ENCODE peak calls at places on chromosome 7, in eight cellular contexts. G is ascending aorta, K is lower leg skin, I is pancreas, T is astrocyte of the spinal cord, D is fibroblast of lung, V is HCT116, F is GM12865. P is an unnamed sample.

GRCh38 chr7:71630521-71630920 is 498.6 kb downstream of the GALNT17 start:
- DNase-seq in K (no peak), T (no peak), I (no peak), D (no peak), F (no peak), V (no peak), G (no peak), P (no peak)

GRCh38 chr7:27145167-27145883 is 1.8 kb upstream of the HOXA5 start:
- DNase-seq in G (no peak), T (no peak), D (no peak), K (peak), V (no peak), I (no peak), F (no peak), P (no peak)

GRCh38 chr7:107581387-107582013 is 1.5 kb downstream of the BCAP29 start:
- DNase-seq in F (no peak), V (no peak), G (no peak), T (peak), D (peak), K (no peak), I (no peak), P (peak)

GRCh38 chr7:154781369-154782303 is 221.3 kb downstream of the PAXIP1 start:
- DNase-seq in I (no peak), G (no peak), K (no peak), D (no peak), T (no peak), F (no peak), V (no peak), P (no peak)

GRCh38 chr7:50092579-50093411 is at the start of gene ZPBP:
- DNase-seq in I (peak), V (peak), G (no peak), F (peak), K (no peak), T (peak), D (peak), P (peak)

GRCh38 chr7:2978403-2978802 is 65.3 kb downstream of the CARD11 start:
- DNase-seq in T (no peak), G (no peak), D (no peak), I (peak), F (peak), V (no peak), K (no peak), P (no peak)

GRCh38 chr7:125218076-125218475 is 288.5 kb upstream of the POT1 start:
- DNase-seq in I (no peak), F (no peak), G (no peak), V (no peak), D (no peak), T (no peak), K (no peak), P (no peak)

GRCh38 chr7:129213828-129214227 is 11.0 kb upstream of the AHCYL2 start:
- DNase-seq in D (no peak), K (peak), V (no peak), I (no peak), F (peak), T (no peak), G (no peak), P (no peak)

GRCh38 chr7:18400281-18400680 is 95.3 kb upstream of the HDAC9 start:
- DNase-seq in G (no peak), T (no peak), I (no peak), K (no peak), V (no peak), D (peak), F (no peak), P (peak)

GRCh38 chr7:6385110-6385792 is 62.5 kb downstream of the DAGLB start:
- DNase-seq in G (no peak), I (no peak), K (no peak), V (peak), T (peak), D (peak), F (no peak), P (peak)

GRCh38 chr7:46205478-46205877 is 284.4 kb upstream of the IGFBP3 start:
- DNase-seq in F (no peak), V (no peak), G (no peak), I (no peak), T (no peak), D (no peak), K (no peak), P (no peak)

GRCh38 chr7:157508477-157508881 is 171.7 kb downstream of the DNAJB6 start:
- DNase-seq in G (no peak), K (peak), T (no peak), F (no peak), D (no peak), I (no peak), V (no peak), P (no peak)

GRCh38 chr7:35747611-35748010 is 52.7 kb upstream of the HERPUD2 start:
- DNase-seq in G (no peak), F (no peak), K (no peak), V (no peak), T (no peak), D (no peak), I (no peak), P (no peak)

GRCh38 chr7:43781726-43782607 is 23.5 kb downstream of the BLVRA start:
- DNase-seq in V (no peak), D (peak), T (no peak), G (no peak), K (peak), F (no peak), I (no peak), P (peak)

DNA sequence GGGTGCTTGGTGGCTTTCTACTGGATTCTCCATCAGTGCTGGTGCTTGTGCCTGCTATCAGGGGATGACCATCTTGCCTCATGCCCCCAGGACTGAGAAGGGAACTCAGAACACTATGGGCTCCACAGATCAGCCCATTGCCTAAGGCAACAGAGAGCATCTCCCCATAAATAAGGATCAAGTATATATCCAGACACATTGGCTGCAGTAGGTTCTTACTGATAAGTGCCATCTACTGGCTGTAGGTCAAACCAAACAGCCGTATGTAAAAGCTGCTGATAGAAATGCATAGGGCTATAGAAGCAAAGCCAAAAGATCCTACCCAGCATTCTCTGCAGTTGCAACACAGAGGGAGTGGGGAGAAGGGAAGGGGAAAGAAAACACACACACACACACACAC is 153.7 kb downstream of the CDK14 start:
- DNase-seq in V (no peak), T (no peak), G (no peak), F (peak), I (no peak), K (no peak), D (peak), P (peak)
- TF ChIP-seq CTCF in V (no peak), T (peak), G (no peak), F (peak), I (no peak), K (no peak), D (no peak), P (peak)

DNA sequence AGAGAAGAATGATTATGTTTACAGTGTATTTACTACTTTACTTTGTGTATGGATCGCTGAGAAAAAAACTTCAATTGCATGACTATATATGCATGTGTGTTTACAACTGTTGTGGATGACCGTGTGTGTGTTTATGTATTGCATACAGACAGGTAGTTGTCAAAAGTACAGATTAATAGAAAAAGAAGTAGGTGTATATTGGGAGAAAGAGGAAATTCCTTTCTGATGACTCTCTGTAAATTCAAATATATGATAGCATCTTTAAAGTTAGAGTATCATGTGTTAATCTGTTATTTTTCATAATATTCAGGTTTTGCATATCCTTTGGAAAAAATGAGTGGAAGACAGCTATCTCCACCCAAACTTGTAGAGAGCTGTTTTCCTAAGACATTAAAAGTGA is 160.4 kb upstream of the AGR3 start:
- DNase-seq in G (no peak), V (no peak), K (no peak), T (no peak), F (no peak), I (no peak), D (no peak), P (no peak)
- H3K4me3 ChIP-seq in G (no peak), V (no peak), K (no peak), T (no peak), F (no peak), I (no peak), D (no peak), P (no peak)

GRCh38 chr7:84985073-84985784 is 201.6 kb downstream of the SEMA3D start:
- DNase-seq in V (no peak), F (no peak), T (no peak), G (no peak), I (no peak), K (no peak), D (peak), P (peak)
- TF ChIP-seq CTCF in V (no peak), F (no peak), T (peak), G (peak), I (no peak), K (no peak), D (no peak), P (no peak)

GRCh38 chr7:44984478-44984758 is 5.6 kb upstream of the MYO1G start:
- DNase-seq in F (no peak), G (no peak), V (no peak), K (no peak), T (no peak), I (no peak), D (no peak), P (no peak)

GRCh38 chr7:44982535-44982923 is 3.7 kb upstream of the MYO1G start:
- DNase-seq in D (no peak), G (no peak), K (no peak), V (no peak), T (no peak), F (no peak), I (no peak), P (no peak)

GRCh38 chr7:44985033-44985695 is 6.3 kb upstream of the MYO1G start:
- DNase-seq in T (no peak), I (no peak), D (no peak), F (no peak), K (no peak), V (no peak), G (no peak), P (no peak)

GRCh38 chr7:44982970-44983369 is 4.2 kb upstream of the MYO1G start:
- DNase-seq in I (no peak), G (no peak), F (no peak), K (no peak), D (no peak), V (no peak), T (no peak), P (no peak)

GRCh38 chr7:44983742-44984477 is 5.1 kb upstream of the MYO1G start:
- DNase-seq in K (no peak), I (no peak), T (no peak), D (no peak), G (no peak), V (no peak), F (no peak), P (no peak)
- H3K4me3 ChIP-seq in K (no peak), I (no peak), T (no peak), D (no peak), G (no peak), V (no peak), F (peak), P (no peak)